ENCODE peak calls at places on chromosomes 2 and 18, in ten cellular contexts. K, E, X, V, T, O, W, Z, G and J are unnamed samples.

GRCh38 chr2:84556190-84556589 is 39.9 kb downstream of the DNAH6 start:
- DNase-seq in K (no peak), E (no peak), X (no peak), V (no peak), T (no peak), O (no peak), W (no peak), Z (no peak), G (no peak), J (no peak)

GRCh38 chr2:190554357-190555006 is 20.0 kb upstream of the NEMP2 start:
- DNase-seq in K (no peak), E (no peak), X (no peak), V (no peak), T (no peak), O (no peak), W (no peak), Z (no peak), G (peak), J (no peak)

GRCh38 chr2:60485055-60485454 is 68.4 kb downstream of the BCL11A start:
- DNase-seq in K (no peak), E (no peak), X (no peak), V (no peak), T (no peak), O (no peak), W (no peak), Z (no peak), G (no peak), J (peak)

GRCh38 chr18:23433360-23433759 is 19.7 kb upstream of the RIOK3 start:
- DNase-seq in K (no peak), E (no peak), X (no peak), V (no peak), T (no peak), O (no peak), W (no peak), Z (no peak), G (no peak), J (no peak)

GRCh38 chr2:53202063-53202462 is 565.5 kb upstream of the CHAC2 start:
- DNase-seq in K (peak), E (peak), X (no peak), V (peak), T (no peak), O (peak), W (no peak), Z (peak), G (peak), J (no peak)

GRCh38 chr2:105329197-105329554 is 359 bp downstream of the TGFBRAP1 start:
- DNase-seq in K (no peak), E (peak), X (peak), V (no peak), T (no peak), O (no peak), W (no peak), Z (no peak), G (no peak), J (no peak)

GRCh38 chr2:148604927-148605326 is 39.6 kb upstream of the EPC2 start:
- DNase-seq in K (no peak), E (no peak), X (no peak), V (peak), T (no peak), O (no peak), W (no peak), Z (no peak), G (no peak), J (no peak)

GRCh38 chr2:148338544-148338943 is 306.0 kb upstream of the EPC2 start:
- DNase-seq in K (no peak), E (no peak), X (no peak), V (peak), T (no peak), O (no peak), W (no peak), Z (no peak), G (no peak), J (no peak)

GRCh38 chr18:67109535-67109934 is 407.0 kb downstream of the DSEL start:
- DNase-seq in K (no peak), E (no peak), X (no peak), V (no peak), T (peak), O (no peak), W (no peak), Z (no peak), G (no peak), J (no peak)

GRCh38 chr2:179595284-179595683 is 266.1 kb downstream of the ZNF385B start:
- DNase-seq in K (no peak), E (no peak), X (no peak), V (no peak), T (peak), O (no peak), W (no peak), Z (no peak), G (peak), J (no peak)

GRCh38 chr2:6896930-6897759 is 19.6 kb downstream of the RSAD2 start:
- DNase-seq in K (peak), E (no peak), X (no peak), V (no peak), T (no peak), O (no peak), W (no peak), Z (no peak), G (peak), J (no peak)

GRCh38 chr2:152587187-152587947 is 129.9 kb downstream of the PRPF40A start:
- DNase-seq in K (no peak), E (no peak), X (no peak), V (no peak), T (no peak), O (no peak), W (no peak), Z (no peak), G (no peak), J (no peak)

GRCh38 chr2:230924470-230925341 is at the start of gene GPR55:
- DNase-seq in K (no peak), E (no peak), X (no peak), V (no peak), T (peak), O (no peak), W (no peak), Z (no peak), G (peak), J (no peak)

GRCh38 chr2:96510931-96511595 is 5.9 kb upstream of the NEURL3 start:
- DNase-seq in K (no peak), E (no peak), X (no peak), V (no peak), T (no peak), O (no peak), W (no peak), Z (no peak), G (no peak), J (no peak)

GRCh38 chr2:142065700-142066099 is 65.1 kb downstream of the LRP1B start:
- DNase-seq in K (no peak), E (no peak), X (no peak), V (no peak), T (no peak), O (no peak), W (no peak), Z (no peak), G (no peak), J (no peak)

GRCh38 chr2:237892936-237893595 is 33.6 kb downstream of the RAMP1 start:
- DNase-seq in K (no peak), E (no peak), X (no peak), V (no peak), T (no peak), O (no peak), W (no peak), Z (no peak), G (no peak), J (no peak)

GRCh38 chr18:48813833-48814489 is 136.8 kb downstream of the SMAD7 start:
- DNase-seq in K (no peak), E (no peak), X (peak), V (no peak), T (peak), O (no peak), W (peak), Z (no peak), G (no peak), J (no peak)

GRCh38 chr2:15311201-15311882 is 249.8 kb downstream of the NBAS start:
- DNase-seq in K (no peak), E (no peak), X (no peak), V (no peak), T (no peak), O (no peak), W (no peak), Z (no peak), G (no peak), J (no peak)

GRCh38 chr2:42828487-42829416 is 36.4 kb upstream of the HAAO start:
- DNase-seq in K (peak), E (peak), X (peak), V (peak), T (peak), O (peak), W (peak), Z (peak), G (peak), J (no peak)

GRCh38 chr2:222950886-222951285 is 90.0 kb downstream of the ACSL3 start:
- DNase-seq in K (no peak), E (no peak), X (no peak), V (no peak), T (no peak), O (no peak), W (no peak), Z (no peak), G (no peak), J (no peak)

GRCh38 chr2:219175928-219176817 is 552 bp downstream of the CNPPD1 start:
- DNase-seq in K (no peak), E (peak), X (peak), V (no peak), T (no peak), O (peak), W (peak), Z (peak), G (no peak), J (peak)

GRCh38 chr2:159900343-159900742 is 102.3 kb upstream of the CD302 start:
- DNase-seq in K (no peak), E (no peak), X (no peak), V (no peak), T (no peak), O (no peak), W (no peak), Z (no peak), G (no peak), J (no peak)

GRCh38 chr2:118893100-118893499 is 45.7 kb upstream of the EN1 start:
- DNase-seq in K (no peak), E (no peak), X (no peak), V (no peak), T (no peak), O (no peak), W (no peak), Z (no peak), G (no peak), J (no peak)

GRCh38 chr2:223967981-223968380 is 10.7 kb downstream of the MRPL44 start:
- DNase-seq in K (no peak), E (no peak), X (no peak), V (no peak), T (no peak), O (no peak), W (no peak), Z (no peak), G (no peak), J (no peak)

GRCh38 chr2:119702918-119703401 is 24.0 kb downstream of the TMEM177 start:
- DNase-seq in K (peak), E (peak), X (peak), V (no peak), T (peak), O (peak), W (peak), Z (peak), G (peak), J (no peak)

GRCh38 chr2:139885921-139886498 is 1105.8 kb upstream of the NXPH2 start:
- DNase-seq in K (no peak), E (no peak), X (no peak), V (no peak), T (no peak), O (no peak), W (no peak), Z (no peak), G (peak), J (no peak)

GRCh38 chr2:133146893-133147292 is 421.4 kb downstream of the NCKAP5 start:
- DNase-seq in K (no peak), E (no peak), X (no peak), V (no peak), T (no peak), O (no peak), W (no peak), Z (no peak), G (no peak), J (no peak)
- TF ChIP-seq CTCF in K (no peak), E (no peak), X (no peak), V (peak), T (no peak), O (no peak), W (no peak), Z (no peak), G (no peak), J (no peak)

GRCh38 chr2:215832791-215833190 is 180.6 kb downstream of the MREG start:
- DNase-seq in K (no peak), E (no peak), X (no peak), V (no peak), T (no peak), O (peak), W (no peak), Z (peak), G (no peak), J (no peak)

GRCh38 chr2:215829261-215829660 is 184.1 kb downstream of the MREG start:
- DNase-seq in K (no peak), E (no peak), X (no peak), V (no peak), T (no peak), O (no peak), W (no peak), Z (no peak), G (no peak), J (no peak)

GRCh38 chr2:215830313-215830712 is 183.0 kb downstream of the MREG start:
- DNase-seq in K (peak), E (no peak), X (no peak), V (no peak), T (peak), O (peak), W (peak), Z (no peak), G (no peak), J (peak)

GRCh38 chr2:215833531-215834162 is 179.7 kb downstream of the MREG start:
- DNase-seq in K (peak), E (no peak), X (no peak), V (no peak), T (no peak), O (no peak), W (no peak), Z (peak), G (peak), J (no peak)

GRCh38 chr2:215831296-215831913 is 181.9 kb downstream of the MREG start:
- DNase-seq in K (no peak), E (no peak), X (peak), V (no peak), T (no peak), O (no peak), W (no peak), Z (no peak), G (no peak), J (peak)
- H3K27ac ChIP-seq in K (no peak), E (peak), X (no peak), V (no peak), T (no peak), O (peak), W (peak), Z (peak), G (no peak), J (peak)

DNA sequence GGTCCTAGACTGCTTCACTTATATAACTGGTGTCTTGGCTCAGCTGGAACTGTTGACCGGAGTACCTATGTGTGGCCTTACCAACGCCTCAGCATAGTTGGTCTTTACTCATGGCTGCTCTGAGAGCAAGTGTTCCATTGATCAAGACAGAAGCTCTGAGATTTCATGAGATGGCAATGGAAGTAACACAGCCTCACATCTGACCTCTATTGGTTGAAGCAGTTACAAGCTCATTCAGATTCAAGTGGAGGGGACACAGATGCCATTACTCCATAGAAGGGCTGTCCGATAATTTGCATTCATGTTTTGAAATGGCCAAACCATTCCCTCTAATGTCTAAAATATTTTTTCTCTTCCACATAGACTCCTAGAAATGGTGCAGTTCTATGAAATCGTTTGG is 46.4 kb upstream of the STK39 start:
- DNase-seq in K (no peak), E (no peak), X (no peak), V (no peak), T (no peak), O (no peak), W (no peak), Z (no peak), G (peak), J (no peak)
- TF ChIP-seq CTCF in K (peak), E (peak), X (no peak), V (peak), T (peak), O (no peak), W (no peak), Z (no peak), G (peak), J (no peak)

DNA sequence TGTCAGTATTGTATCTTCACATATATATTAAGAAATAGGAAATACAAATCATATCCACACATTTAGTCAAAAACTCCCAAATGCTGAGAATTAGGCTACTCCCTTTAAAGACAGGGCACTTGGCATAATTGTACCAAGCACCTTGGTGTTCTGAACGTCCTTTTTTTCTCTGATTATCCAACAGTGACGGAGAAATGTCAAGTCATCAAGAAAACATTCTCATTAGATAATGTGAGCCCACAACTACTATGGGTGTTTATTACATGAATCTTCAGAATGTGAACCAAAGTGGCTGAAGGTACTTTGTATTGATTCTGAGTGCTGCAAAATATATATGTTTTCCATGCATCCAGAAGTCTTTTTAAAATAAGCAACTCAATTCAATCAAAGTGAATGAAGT is 83.8 kb downstream of the PSMG2 start:
- DNase-seq in K (no peak), E (no peak), X (no peak), V (no peak), T (no peak), O (no peak), W (no peak), Z (no peak), G (no peak), J (no peak)
- H3K27ac ChIP-seq in K (no peak), E (no peak), X (no peak), V (no peak), T (no peak), O (no peak), W (no peak), Z (no peak), G (no peak), J (no peak)

GRCh38 chr2:167715932-167716331 is 531.5 kb downstream of the STK39 start:
- DNase-seq in K (no peak), E (no peak), X (no peak), V (no peak), T (no peak), O (no peak), W (no peak), Z (no peak), G (peak), J (no peak)
- TF ChIP-seq CTCF in K (no peak), E (no peak), X (no peak), V (no peak), T (no peak), O (no peak), W (no peak), Z (no peak), G (no peak), J (no peak)

DNA sequence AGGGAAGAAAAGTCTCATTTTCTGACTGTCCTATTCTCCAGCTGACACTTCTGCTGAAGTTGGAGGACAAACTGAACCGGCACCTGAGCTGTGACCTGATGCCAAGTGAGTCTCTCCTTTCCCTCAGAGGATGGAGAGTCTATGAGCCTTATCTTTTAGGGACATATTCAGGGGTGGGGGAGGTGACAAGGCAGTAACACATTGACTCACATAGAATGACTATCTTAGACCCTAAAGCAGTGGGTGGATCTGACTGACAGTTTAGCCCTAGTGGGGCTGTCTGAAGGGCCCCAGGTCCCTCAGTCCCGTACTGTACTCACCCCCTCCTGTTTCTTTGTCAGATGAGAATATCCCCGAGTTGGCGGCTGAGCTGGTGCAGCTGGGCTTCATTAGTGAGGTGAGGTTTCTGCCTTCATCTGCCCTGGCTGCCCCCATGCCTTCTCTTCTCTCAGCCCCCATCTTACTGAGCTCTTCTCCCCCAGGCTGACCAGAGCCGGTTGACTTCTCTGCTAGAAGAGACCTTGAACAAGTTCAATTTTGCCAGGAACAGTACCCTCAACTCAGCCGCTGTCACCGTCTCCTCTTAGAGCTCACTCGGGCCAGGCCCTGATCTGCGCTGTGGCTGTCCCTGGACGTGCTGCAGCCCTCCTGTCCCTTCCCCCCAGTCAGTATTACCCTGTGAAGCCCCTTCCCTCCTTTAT is 805 bp upstream of the KRTCAP3 start:
- DNase-seq in K (no peak), E (no peak), X (no peak), V (no peak), T (no peak), O (no peak), W (no peak), Z (no peak), G (no peak), J (no peak)
- H3K27ac ChIP-seq in K (peak), E (peak), X (no peak), V (no peak), T (no peak), O (no peak), W (no peak), Z (peak), G (peak), J (no peak)